ENCODE peak calls at places on chromosomes 4 and X, in four cellular contexts. H is bronchial epithelial cell, X is left lung, A is fibroblast of mammary gland. P is an unnamed sample.

GRCh38 chr4:22237846-22238513 is 277.9 kb downstream of the ADGRA3 start:
- DNase-seq in H (no peak), X (no peak), A (no peak), P (no peak)

GRCh38 chr4:71020611-71021010 is 27.2 kb downstream of the DCK start:
- DNase-seq in H (no peak), X (no peak), A (no peak), P (no peak)

GRCh38 chr4:85257817-85258216 is 217.1 kb upstream of the ARHGAP24 start:
- DNase-seq in H (no peak), X (no peak), A (no peak), P (no peak)

GRCh38 chr4:25953740-25954139 is 39.7 kb downstream of the SMIM20 start:
- DNase-seq in H (peak), X (no peak), A (peak), P (no peak)

GRCh38 chr4:110949516-110949915 is 326.6 kb upstream of the PITX2 start:
- DNase-seq in H (no peak), X (no peak), A (no peak), P (peak)

GRCh38 chr4:54005475-54005874 is 58.9 kb downstream of the CHIC2 start:
- DNase-seq in H (no peak), X (no peak), A (peak), P (peak)

GRCh38 chr4:28449080-28449479 is 1588.4 kb downstream of the STIM2 start:
- DNase-seq in H (no peak), X (no peak), A (no peak), P (no peak)

GRCh38 chr4:10074076-10074766 is 42.4 kb downstream of the WDR1 start:
- DNase-seq in H (no peak), X (no peak), A (no peak), P (no peak)

GRCh38 chrX:23811135-23811781 is 28.3 kb downstream of the SAT1 start:
- DNase-seq in H (peak), X (no peak), A (peak), P (no peak)

GRCh38 chr4:84535901-84536300 is 36.8 kb upstream of the NKX6-1 start:
- DNase-seq in H (no peak), X (no peak), A (no peak), P (no peak)

GRCh38 chrX:33252306-33252825 is 41.0 kb upstream of the DMD start:
- DNase-seq in H (no peak), X (no peak), A (no peak), P (no peak)

GRCh38 chr4:101115841-101116240 is 231.5 kb downstream of the PPP3CA start:
- DNase-seq in H (peak), X (no peak), A (no peak), P (no peak)

GRCh38 chr4:186887211-186887785 is 163.6 kb upstream of the FAT1 start:
- DNase-seq in H (peak), X (no peak), A (no peak), P (peak)

GRCh38 chrX:68936608-68937007 is 107.8 kb downstream of the EFNB1 start:
- DNase-seq in H (peak), X (no peak), A (peak), P (peak)

GRCh38 chrX:110665636-110666035 is 130.0 kb downstream of the CHRDL1 start:
- DNase-seq in H (peak), X (peak), A (peak), P (peak)

GRCh38 chr4:73776363-73776762 is 36.0 kb downstream of the CXCL8 start:
- DNase-seq in H (peak), X (no peak), A (peak), P (peak)

GRCh38 chrX:14801136-14801535 is 71.7 kb downstream of the FANCB start:
- DNase-seq in H (peak), X (no peak), A (peak), P (peak)

GRCh38 chr4:123352240-123352945 is 44.2 kb upstream of the SPRY1 start:
- DNase-seq in H (peak), X (no peak), A (peak), P (peak)

GRCh38 chr4:174332741-174333493 is 49.2 kb downstream of the CEP44 start:
- DNase-seq in H (peak), X (no peak), A (peak), P (peak)

GRCh38 chr4:139315221-139315675 is 13.0 kb upstream of the NDUFC1 start:
- DNase-seq in H (no peak), X (no peak), A (no peak), P (no peak)

GRCh38 chrX:113935516-113935915 is 648.4 kb upstream of the HTR2C start:
- DNase-seq in H (no peak), X (no peak), A (no peak), P (peak)

GRCh38 chrX:19017271-19017670 is 33.4 kb upstream of the PHKA2 start:
- DNase-seq in H (peak), X (no peak), A (peak), P (peak)

GRCh38 chr4:105387466-105387865 is 86.4 kb downstream of the PPA2 start:
- DNase-seq in H (no peak), X (no peak), A (peak), P (no peak)

GRCh38 chrX:49901068-49901467 is 21.3 kb upstream of the CLCN5 start:
- DNase-seq in H (no peak), X (no peak), A (no peak), P (no peak)

GRCh38 chrX:22760513-22761057 is 239.2 kb upstream of the DDX53 start:
- DNase-seq in H (no peak), X (no peak), A (no peak), P (no peak)

GRCh38 chr4:99099311-99099710 is 10.7 kb upstream of the ADH5 start:
- DNase-seq in H (no peak), X (no peak), A (no peak), P (no peak)

GRCh38 chr4:176125063-176125462 is 59.4 kb downstream of the WDR17 start:
- DNase-seq in H (no peak), X (no peak), A (peak), P (peak)

GRCh38 chr4:174284181-174284886 is 623 bp downstream of the CEP44 start:
- DNase-seq in H (peak), X (no peak), A (peak), P (peak)

GRCh38 chr4:139453041-139453370 is 915 bp upstream of the RAB33B start:
- DNase-seq in H (peak), X (no peak), A (no peak), P (no peak)

GRCh38 chrX:72309297-72310071 is 3.8 kb upstream of the CITED1 start:
- DNase-seq in H (no peak), X (no peak), A (no peak), P (no peak)

GRCh38 chr4:122876456-122876855 is 45.9 kb downstream of the NUDT6 start:
- DNase-seq in H (no peak), X (no peak), A (no peak), P (no peak)

GRCh38 chr4:63232058-63232457 is 1177.2 kb downstream of the TECRL start:
- DNase-seq in H (no peak), X (no peak), A (no peak), P (no peak)

GRCh38 chr4:86223472-86223871 is 136.4 kb downstream of the MAPK10 start:
- DNase-seq in H (peak), X (no peak), A (peak), P (peak)

GRCh38 chrX:18649498-18649951 is 22.4 kb downstream of the RS1 start:
- DNase-seq in H (no peak), X (peak), A (no peak), P (no peak)

GRCh38 chr4:153067376-153067775 is 131.3 kb downstream of the FHDC1 start:
- DNase-seq in H (peak), X (no peak), A (peak), P (peak)

GRCh38 chr4:52032005-52032404 is 6.1 kb downstream of the SGCB start:
- DNase-seq in H (no peak), X (no peak), A (no peak), P (no peak)

GRCh38 chr4:2910409-2910808 is 52.8 kb downstream of the NOP14 start:
- DNase-seq in H (no peak), X (no peak), A (no peak), P (no peak)
- TF ChIP-seq CTCF in H (peak), X (no peak), A (no peak), P (no peak)

GRCh38 chr4:145176641-145177432 is 3.6 kb downstream of the OTUD4 start:
- DNase-seq in H (peak), X (no peak), A (no peak), P (no peak)
- H3K4me3 ChIP-seq in H (no peak), X (no peak), A (peak), P (peak)

DNA sequence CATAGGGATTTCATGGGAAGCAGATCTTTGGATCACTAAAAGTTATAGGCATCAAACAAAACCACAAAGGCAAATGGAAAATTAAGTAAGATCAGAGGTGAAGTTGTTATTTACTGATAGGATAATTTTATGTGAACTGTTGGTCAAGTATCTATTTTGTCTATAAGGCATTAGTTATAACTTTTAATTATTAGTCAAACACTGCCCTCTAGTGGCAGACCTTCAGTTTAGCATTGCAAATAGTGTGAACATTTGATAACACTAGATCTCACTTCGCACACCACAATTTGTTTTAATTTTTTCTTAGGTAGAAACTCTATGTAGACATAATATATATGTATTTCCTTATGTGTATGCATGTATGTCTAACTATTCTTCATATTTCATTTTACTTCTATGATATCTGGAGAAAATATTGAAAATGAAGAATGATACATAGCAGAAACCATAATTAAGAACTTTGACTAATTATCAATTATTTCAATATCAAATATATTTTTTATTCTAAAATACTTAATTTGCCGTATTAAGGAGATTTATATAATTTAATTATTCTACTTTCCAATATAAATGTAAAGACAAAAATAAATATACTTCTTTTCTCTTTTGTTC is 214.5 kb upstream of the TACR3 start:
- DNase-seq in H (peak), X (no peak), A (peak), P (peak)
- TF ChIP-seq CTCF in H (peak), X (peak), A (peak), P (peak)

GRCh38 chr4:6953751-6954380 is 44.2 kb downstream of the TBC1D14 start:
- DNase-seq in H (peak), X (peak), A (peak), P (peak)
- H3K4me3 ChIP-seq in H (no peak), X (no peak), A (peak), P (peak)

GRCh38 chrX:134373736-134374135 is 86.2 kb upstream of the HPRT1 start:
- DNase-seq in H (no peak), X (no peak), A (no peak), P (no peak)

GRCh38 chrX:134365923-134366322 is 94.0 kb upstream of the HPRT1 start:
- DNase-seq in H (peak), X (no peak), A (no peak), P (no peak)

GRCh38 chrX:134371133-134371532 is 88.8 kb upstream of the HPRT1 start:
- DNase-seq in H (peak), X (no peak), A (no peak), P (no peak)

GRCh38 chrX:134368140-134368539 is 91.8 kb upstream of the HPRT1 start:
- DNase-seq in H (peak), X (no peak), A (no peak), P (no peak)

DNA sequence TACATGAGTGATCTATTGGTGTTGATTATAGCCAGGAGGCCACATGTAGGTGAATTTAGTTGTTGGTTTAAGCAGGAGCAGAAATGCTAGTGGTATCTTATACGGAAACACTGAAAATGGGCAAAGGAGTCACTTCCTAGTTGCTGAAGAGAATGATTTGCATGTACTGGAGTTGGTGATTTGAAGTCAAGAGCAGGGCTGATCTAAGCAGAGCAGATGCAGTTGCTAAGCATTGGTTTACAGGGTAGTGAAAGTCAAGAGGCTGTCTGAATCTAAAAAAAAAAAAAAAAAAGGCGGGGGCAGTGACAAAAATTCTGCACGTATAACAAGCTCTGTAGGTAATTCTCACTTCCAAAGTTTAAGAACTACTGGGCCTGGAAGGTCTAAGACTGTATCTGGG is 90.4 kb upstream of the HPRT1 start:
- DNase-seq in H (no peak), X (no peak), A (no peak), P (no peak)
- TF ChIP-seq CTCF in H (no peak), X (no peak), A (no peak), P (no peak)

GRCh38 chr4:2402941-2403340 is 15.5 kb downstream of the ZFYVE28 start:
- DNase-seq in H (no peak), X (no peak), A (no peak), P (no peak)

GRCh38 chr4:2402453-2402852 is 16.0 kb downstream of the ZFYVE28 start:
- DNase-seq in H (no peak), X (no peak), A (no peak), P (no peak)

GRCh38 chr4:2400841-2401609 is 17.4 kb downstream of the ZFYVE28 start:
- DNase-seq in H (no peak), X (no peak), A (no peak), P (no peak)

GRCh38 chr4:2401610-2401983 is 16.8 kb downstream of the ZFYVE28 start:
- DNase-seq in H (no peak), X (no peak), A (no peak), P (no peak)

GRCh38 chr4:2402053-2402452 is 16.4 kb downstream of the ZFYVE28 start:
- DNase-seq in H (peak), X (peak), A (no peak), P (peak)
- H3K4me3 ChIP-seq in H (no peak), X (no peak), A (peak), P (peak)

GRCh38 chr4:142112451-142112850 is 476.1 kb downstream of the IL15 start:
- DNase-seq in H (no peak), X (no peak), A (peak), P (peak)
- TF ChIP-seq CTCF in H (no peak), X (no peak), A (no peak), P (no peak)

DNA sequence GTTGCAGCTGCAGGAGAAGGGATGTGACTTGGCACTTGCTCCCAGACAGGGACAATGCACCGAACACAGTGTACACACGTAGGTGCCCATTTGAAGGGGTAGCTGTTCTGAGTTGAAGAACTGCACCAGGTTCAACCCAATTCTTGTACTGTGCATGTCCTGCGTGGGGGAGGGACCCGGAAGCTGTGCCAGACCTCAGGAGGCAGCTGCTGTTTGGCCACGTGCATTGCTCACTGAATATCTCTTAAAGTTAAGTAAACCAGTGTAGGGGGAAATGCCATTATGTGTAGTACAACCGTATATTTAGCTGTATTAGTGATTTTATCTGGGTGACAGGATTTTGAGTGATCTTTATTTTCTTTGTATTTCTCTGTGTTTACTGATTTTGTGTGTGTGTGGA is 12.0 kb upstream of the RBBP7 start:
- DNase-seq in H (no peak), X (no peak), A (no peak), P (peak)
- H3K4me3 ChIP-seq in H (no peak), X (peak), A (peak), P (peak)